ENCODE peak calls at places on chromosomes 1 and 21, in ten cellular contexts. S is Panc1, E is suprapubic skin, I is prostate gland, N is GM23338, K is GM12878, O is transverse colon, D is H1, B is stomach, M is SK-N-SH. Z is an unnamed sample.

GRCh38 chr21:38858429-38859205 is 52.9 kb downstream of the ETS2 start:
- DNase-seq in S (no peak), E (no peak), I (no peak), N (no peak), K (no peak), O (no peak), D (no peak), B (no peak), M (no peak), Z (no peak)

GRCh38 chr1:4622821-4623220 is 31.6 kb upstream of the AJAP1 start:
- DNase-seq in S (no peak), E (peak; percentile 21), I (no peak), N (no peak), K (no peak), O (no peak), D (no peak), B (no peak), M (no peak), Z (peak; percentile 25)

GRCh38 chr1:36764796-36765195 is 269.5 kb downstream of the GRIK3 start:
- DNase-seq in S (no peak), E (no peak), I (no peak), N (no peak), K (no peak), O (no peak), D (no peak), B (no peak), M (peak; percentile 42), Z (peak; percentile 34)

GRCh38 chr1:198449727-198450433 is 90.6 kb downstream of the ATP6V1G3 start:
- DNase-seq in S (no peak), E (no peak), I (no peak), N (no peak), K (no peak), O (no peak), D (no peak), B (no peak), M (no peak), Z (no peak)

GRCh38 chr1:159282118-159282517 is 20.0 kb upstream of the FCER1A start:
- DNase-seq in S (no peak), E (no peak), I (no peak), N (peak; percentile 10), K (no peak), O (no peak), D (no peak), B (no peak), M (no peak), Z (no peak)

GRCh38 chr1:197924516-197925123 is 7.4 kb downstream of the LHX9 start:
- DNase-seq in S (no peak), E (no peak), I (peak; percentile 39), N (peak; percentile 82), K (no peak), O (no peak), D (no peak), B (no peak), M (peak; percentile 74), Z (no peak)

GRCh38 chr1:53878492-53879105 is 11.0 kb downstream of the YIPF1 start:
- DNase-seq in S (peak; percentile 35), E (no peak), I (no peak), N (peak; percentile 68), K (no peak), O (no peak), D (no peak), B (no peak), M (peak; percentile 39), Z (no peak)

GRCh38 chr1:2307206-2307605 is 79.1 kb downstream of the SKI start:
- DNase-seq in S (no peak), E (no peak), I (no peak), N (no peak), K (no peak), O (no peak), D (no peak), B (no peak), M (no peak), Z (no peak)

GRCh38 chr1:174005032-174005431 is 17.1 kb downstream of the RC3H1 start:
- DNase-seq in S (no peak), E (no peak), I (no peak), N (no peak), K (peak; percentile 83), O (no peak), D (no peak), B (no peak), M (peak; percentile 47), Z (no peak)

GRCh38 chr21:42654179-42654912 is 925 bp downstream of the PDE9A start:
- DNase-seq in S (no peak), E (no peak), I (no peak), N (peak; percentile 76), K (no peak), O (no peak), D (peak; percentile 62), B (no peak), M (peak; percentile 79), Z (peak; percentile 77)

GRCh38 chr1:246122071-246122470 is 385.0 kb downstream of the SMYD3 start:
- DNase-seq in S (no peak), E (no peak), I (no peak), N (no peak), K (no peak), O (no peak), D (no peak), B (no peak), M (no peak), Z (no peak)

GRCh38 chr1:67489643-67490042 is 59.4 kb upstream of the SERBP1 start:
- DNase-seq in S (no peak), E (no peak), I (peak; percentile 18), N (peak; percentile 47), K (peak; percentile 0), O (no peak), D (no peak), B (no peak), M (peak; percentile 31), Z (no peak)

GRCh38 chr1:97936976-97937375 is 16.1 kb upstream of the DPYD start:
- DNase-seq in S (no peak), E (no peak), I (no peak), N (no peak), K (no peak), O (no peak), D (no peak), B (no peak), M (no peak), Z (no peak)

GRCh38 chr1:3910769-3911520 is 10.9 kb upstream of the C1orf174 start:
- DNase-seq in S (no peak), E (peak; percentile 65), I (peak; percentile 71), N (peak; percentile 78), K (no peak), O (peak; percentile 82), D (peak; percentile 95), B (peak; percentile 83), M (peak; percentile 91), Z (peak; percentile 92)

GRCh38 chr1:96059736-96060135 is 661.8 kb upstream of the PTBP2 start:
- DNase-seq in S (no peak), E (no peak), I (no peak), N (no peak), K (no peak), O (no peak), D (no peak), B (no peak), M (peak; percentile 57), Z (no peak)

GRCh38 chr1:25754421-25755195 is 45.4 kb upstream of the SELENON start:
- DNase-seq in S (no peak), E (no peak), I (peak; percentile 46), N (peak; percentile 25), K (no peak), O (no peak), D (no peak), B (no peak), M (no peak), Z (no peak)

GRCh38 chr1:25698252-25698651 is 81.7 kb downstream of the MAN1C1 start:
- DNase-seq in S (no peak), E (peak; percentile 50), I (no peak), N (no peak), K (no peak), O (no peak), D (no peak), B (no peak), M (no peak), Z (no peak)

GRCh38 chr1:244863491-244864252 is 671 bp downstream of the HNRNPU start:
- DNase-seq in S (no peak), E (peak; percentile 82), I (peak; percentile 21), N (no peak), K (no peak), O (peak; percentile 45), D (no peak), B (peak; percentile 40), M (peak; percentile 30), Z (peak; percentile 93)

DNA sequence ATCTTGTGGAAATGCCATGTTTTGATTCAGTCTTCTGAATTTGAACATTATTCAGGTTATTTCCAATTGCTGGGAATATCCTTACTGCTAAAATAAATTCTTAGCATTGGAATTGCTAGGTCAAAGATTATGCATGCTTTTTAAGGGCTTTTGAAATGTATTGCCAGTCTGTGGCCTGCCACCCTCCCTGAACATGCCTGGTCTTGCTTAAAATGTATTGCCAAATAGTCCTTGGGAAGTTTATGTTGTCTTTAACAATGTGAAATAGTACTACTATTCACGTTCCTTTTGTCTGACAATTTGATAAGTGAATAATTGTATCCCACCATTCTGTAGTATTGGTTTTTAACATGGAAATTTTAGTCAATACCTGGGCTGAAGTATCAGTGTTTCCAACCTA is 13.6 kb downstream of the TARDBP start:
- DNase-seq in S (no peak), E (no peak), I (no peak), N (no peak), K (no peak), O (no peak), D (no peak), B (no peak), M (no peak), Z (no peak)
- TF ChIP-seq POLR2AphosphoS5 in S (no peak), E (no peak), I (no peak), N (no peak), K (no peak), O (no peak), D (no peak), B (no peak), M (no peak), Z (no peak)

DNA sequence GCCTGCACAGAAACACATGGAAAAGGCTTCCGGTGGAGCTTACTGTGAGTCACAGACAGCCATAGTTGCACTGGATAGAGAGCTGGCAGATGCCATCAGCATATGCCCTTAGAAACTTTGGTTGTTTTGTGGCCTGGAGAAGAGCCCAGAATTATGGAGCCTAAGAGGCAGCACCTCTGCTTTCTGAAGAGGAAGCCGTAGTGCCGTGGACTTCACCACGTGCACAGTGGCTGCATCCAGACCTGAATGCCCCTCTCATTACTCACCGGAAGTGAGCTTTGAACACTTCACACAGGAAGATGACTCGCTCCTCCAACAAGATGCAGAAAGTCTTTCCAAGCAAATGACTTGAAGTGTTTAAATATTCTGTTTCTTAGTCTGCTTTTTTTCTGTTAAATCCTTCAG is 28.4 kb downstream of the JUN start:
- DNase-seq in S (peak; percentile 83), E (peak; percentile 69), I (peak; percentile 52), N (no peak), K (peak; percentile 33), O (peak; percentile 51), D (no peak), B (peak; percentile 38), M (no peak), Z (no peak)
- TF ChIP-seq POLR2AphosphoS5 in S (no peak), E (peak; percentile 7), I (peak; percentile 85), N (no peak), K (no peak), O (peak; percentile 44), D (no peak), B (peak; percentile 69), M (no peak), Z (no peak)

GRCh38 chr1:11978290-11978689 is 2.0 kb upstream of the MFN2 start:
- DNase-seq in S (no peak), E (no peak), I (no peak), N (no peak), K (no peak), O (no peak), D (no peak), B (no peak), M (no peak), Z (no peak)
- TF ChIP-seq POLR2AphosphoS5 in S (no peak), E (no peak), I (no peak), N (no peak), K (no peak), O (no peak), D (no peak), B (no peak), M (no peak), Z (no peak)

GRCh38 chr1:223887724-223888428 is 42.1 kb upstream of the TP53BP2 start:
- DNase-seq in S (peak; percentile 97), E (no peak), I (no peak), N (no peak), K (no peak), O (peak; percentile 11), D (no peak), B (no peak), M (no peak), Z (no peak)
- TF ChIP-seq POLR2AphosphoS5 in S (no peak), E (no peak), I (no peak), N (no peak), K (no peak), O (no peak), D (no peak), B (peak; percentile 78), M (no peak), Z (no peak)